ENCODE peak calls at places on chromosomes 13 and 19, in four cellular contexts. One of them, this sample, is unnamed.

GRCh38 chr19:40578442-40578908 is 1.8 kb downstream of the SHKBP1 start:
- DNase-seq in ovary: no peak
- DNase-seq in A673: peak
- DNase-seq in NCI-H187 treated with DMSO at 0.1 percent for 48 hours: no peak
- DNase-seq in this sample: no peak

GRCh38 chr13:66543780-66544179 is 686.4 kb downstream of the PCDH9 start:
- DNase-seq in ovary: no peak
- DNase-seq in A673: no peak
- DNase-seq in NCI-H187 treated with DMSO at 0.1 percent for 48 hours: no peak
- DNase-seq in this sample: no peak

GRCh38 chr19:29672933-29673336 is 7.7 kb downstream of the PLEKHF1 start:
- DNase-seq in ovary: no peak
- DNase-seq in A673: no peak
- DNase-seq in NCI-H187 treated with DMSO at 0.1 percent for 48 hours: no peak
- DNase-seq in this sample: no peak

GRCh38 chr19:35977446-35978222 is 17.4 kb upstream of the SDHAF1 start:
- DNase-seq in ovary: no peak
- DNase-seq in A673: peak
- DNase-seq in NCI-H187 treated with DMSO at 0.1 percent for 48 hours: no peak
- DNase-seq in this sample: no peak

GRCh38 chr19:47631681-47632446 is 22.9 kb downstream of the BICRA start:
- DNase-seq in ovary: no peak
- DNase-seq in A673: no peak
- DNase-seq in NCI-H187 treated with DMSO at 0.1 percent for 48 hours: no peak
- DNase-seq in this sample: no peak

GRCh38 chr19:912181-913079 is 589 bp downstream of the R3HDM4 start:
- DNase-seq in ovary: peak
- DNase-seq in A673: peak
- DNase-seq in NCI-H187 treated with DMSO at 0.1 percent for 48 hours: no peak
- DNase-seq in this sample: no peak

GRCh38 chr19:7478843-7479227 is 10.0 kb downstream of the PEX11G start:
- DNase-seq in ovary: no peak
- DNase-seq in A673: no peak
- DNase-seq in NCI-H187 treated with DMSO at 0.1 percent for 48 hours: no peak
- DNase-seq in this sample: no peak

GRCh38 chr19:10805758-10806247 is 30.2 kb downstream of the TMED1 start:
- DNase-seq in ovary: no peak
- DNase-seq in A673: no peak
- DNase-seq in NCI-H187 treated with DMSO at 0.1 percent for 48 hours: no peak
- DNase-seq in this sample: no peak

GRCh38 chr19:33235269-33235995 is 9.8 kb upstream of the SLC7A10 start:
- DNase-seq in ovary: peak
- DNase-seq in A673: peak
- DNase-seq in NCI-H187 treated with DMSO at 0.1 percent for 48 hours: no peak
- DNase-seq in this sample: peak

GRCh38 chr13:77832339-77833100 is 86.1 kb downstream of the EDNRB start:
- DNase-seq in ovary: no peak
- DNase-seq in A673: peak
- DNase-seq in NCI-H187 treated with DMSO at 0.1 percent for 48 hours: no peak
- DNase-seq in this sample: no peak

GRCh38 chr13:27542220-27542619 is 78.1 kb downstream of the LNX2 start:
- DNase-seq in ovary: no peak
- DNase-seq in A673: no peak
- DNase-seq in NCI-H187 treated with DMSO at 0.1 percent for 48 hours: no peak
- DNase-seq in this sample: no peak

GRCh38 chr13:26112843-26113242 is 61.0 kb upstream of the SHISA2 start:
- DNase-seq in ovary: no peak
- DNase-seq in A673: peak
- DNase-seq in NCI-H187 treated with DMSO at 0.1 percent for 48 hours: no peak
- DNase-seq in this sample: no peak

GRCh38 chr13:52345048-52345447 is 60.9 kb downstream of the THSD1 start:
- DNase-seq in ovary: no peak
- DNase-seq in A673: no peak
- DNase-seq in NCI-H187 treated with DMSO at 0.1 percent for 48 hours: no peak
- DNase-seq in this sample: no peak

GRCh38 chr13:113724780-113725315 is 34.2 kb upstream of the TMEM255B start:
- DNase-seq in ovary: peak
- DNase-seq in A673: peak
- DNase-seq in NCI-H187 treated with DMSO at 0.1 percent for 48 hours: no peak
- DNase-seq in this sample: no peak

This sample was measured in AG09319.